ENCODE peak calls at places on chromosomes 13 and 19, in eight cellular contexts. Q is neural progenitor cell, X is IMR-90, P is astrocyte, V is hepatocyte, G is HCT116, H is neuronal stem cell, J is fibroblast of lung. U is an unnamed sample.
A peak's percentile ranks its signal among the peaks of the same experiment; 100 is the strongest.

GRCh38 chr13:89150362-89150761 is 1479.2 kb downstream of the SLITRK5 start:
- DNase-seq in P (peak; percentile 14), H (no peak), X (no peak), Q (no peak), V (peak; percentile 46), J (peak; percentile 21), G (no peak), U (no peak)

GRCh38 chr13:111874981-111875380 is 192.0 kb upstream of the SOX1 start:
- DNase-seq in P (no peak), H (no peak), Q (no peak), V (no peak), G (no peak), J (no peak), X (no peak), U (no peak)

GRCh38 chr19:49064768-49065611 is at the start of gene NTF4:
- DNase-seq in V (peak; percentile 83), G (no peak), J (peak; percentile 41), Q (peak; percentile 88), X (no peak), H (peak; percentile 71), P (no peak), U (peak; percentile 51)

GRCh38 chr19:33727331-33728028 is 69.2 kb upstream of the KCTD15 start:
- DNase-seq in P (no peak), X (no peak), G (no peak), V (no peak), H (no peak), J (no peak), Q (no peak), U (no peak)

GRCh38 chr13:36817996-36818395 is 1.0 kb upstream of the RFXAP start:
- DNase-seq in Q (no peak), G (no peak), H (no peak), J (no peak), P (no peak), V (no peak), X (no peak), U (no peak)

GRCh38 chr13:66809496-66809895 is 420.6 kb downstream of the PCDH9 start:
- DNase-seq in G (no peak), V (no peak), Q (no peak), J (peak; percentile 10), X (peak; percentile 20), H (no peak), P (peak; percentile 12), U (no peak)

GRCh38 chr13:77177646-77178045 is 149.2 kb downstream of the MYCBP2 start:
- DNase-seq in Q (no peak), J (no peak), X (no peak), H (no peak), P (no peak), G (no peak), V (no peak), U (peak; percentile 79)

GRCh38 chr13:49938274-49938673 is 2.1 kb upstream of the SPRYD7 start:
- DNase-seq in G (no peak), X (no peak), J (no peak), H (no peak), Q (no peak), P (no peak), V (no peak), U (no peak)

GRCh38 chr19:45569619-45570421 is 14.8 kb downstream of the OPA3 start:
- DNase-seq in P (no peak), X (no peak), V (peak; percentile 48), J (peak; percentile 19), H (peak; percentile 47), G (peak; percentile 24), Q (peak; percentile 80), U (no peak)

GRCh38 chr13:37481005-37481857 is 117.3 kb downstream of the POSTN start:
- DNase-seq in P (peak; percentile 99), V (no peak), G (no peak), X (peak; percentile 66), Q (no peak), H (no peak), J (peak; percentile 99), U (peak; percentile 46)

GRCh38 chr19:13968999-13969398 is 16.7 kb downstream of the DCAF15 start:
- DNase-seq in H (no peak), Q (no peak), J (no peak), X (no peak), G (no peak), P (no peak), V (no peak), U (no peak)

GRCh38 chr19:10431943-10432735 is 11.8 kb downstream of the PDE4A start:
- DNase-seq in X (no peak), P (no peak), H (no peak), Q (peak; percentile 73), J (peak; percentile 41), V (peak; percentile 55), G (no peak), U (no peak)

GRCh38 chr19:42140125-42140754 is 8.0 kb upstream of the POU2F2 start:
- DNase-seq in X (peak; percentile 72), Q (peak; percentile 90), P (peak; percentile 43), G (no peak), V (peak; percentile 89), H (peak; percentile 80), J (peak; percentile 66), U (peak; percentile 39)

GRCh38 chr13:34578917-34579316 is 363.2 kb upstream of the NBEA start:
- DNase-seq in V (no peak), G (no peak), P (no peak), H (no peak), Q (no peak), J (peak; percentile 23), X (no peak), U (no peak)

GRCh38 chr13:34571716-34572115 is 370.4 kb upstream of the NBEA start:
- DNase-seq in X (no peak), G (no peak), P (no peak), H (no peak), V (no peak), J (no peak), Q (no peak), U (no peak)

GRCh38 chr13:34578471-34578870 is 363.6 kb upstream of the NBEA start:
- DNase-seq in Q (no peak), H (no peak), G (no peak), J (peak; percentile 40), X (no peak), P (peak; percentile 32), V (no peak), U (peak; percentile 82)

DNA sequence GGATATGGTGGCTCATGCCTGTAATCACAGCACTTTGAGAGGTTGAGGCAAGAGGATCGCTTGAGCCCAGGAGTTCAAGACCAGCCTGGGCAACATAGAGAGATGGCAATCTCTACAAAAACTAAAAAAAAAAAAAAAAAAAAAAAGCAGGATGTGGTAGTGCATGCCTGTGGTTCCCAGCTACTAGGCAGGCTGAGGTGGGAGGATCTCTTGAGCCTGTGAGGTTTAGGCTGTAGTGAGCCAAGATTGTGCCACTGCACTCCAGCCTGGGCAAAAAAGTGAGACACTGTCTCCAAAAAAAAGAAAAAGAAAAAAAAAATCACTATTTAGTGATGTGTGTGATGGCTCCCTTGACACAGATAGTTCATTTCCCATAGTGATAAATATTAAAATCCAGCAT is 365.0 kb upstream of the NBEA start:
- DNase-seq in H (no peak), G (no peak), P (peak; percentile 70), Q (no peak), V (no peak), X (no peak), J (peak; percentile 75), U (peak; percentile 65)
- H3K27ac ChIP-seq in H (no peak overlapping the region), G (no peak overlapping the region), P (no peak overlapping the region), Q (no peak overlapping the region), V (no peak overlapping the region), X (no peak overlapping the region), J (no peak overlapping the region), U (peak overlapping the region; percentile 32)

DNA sequence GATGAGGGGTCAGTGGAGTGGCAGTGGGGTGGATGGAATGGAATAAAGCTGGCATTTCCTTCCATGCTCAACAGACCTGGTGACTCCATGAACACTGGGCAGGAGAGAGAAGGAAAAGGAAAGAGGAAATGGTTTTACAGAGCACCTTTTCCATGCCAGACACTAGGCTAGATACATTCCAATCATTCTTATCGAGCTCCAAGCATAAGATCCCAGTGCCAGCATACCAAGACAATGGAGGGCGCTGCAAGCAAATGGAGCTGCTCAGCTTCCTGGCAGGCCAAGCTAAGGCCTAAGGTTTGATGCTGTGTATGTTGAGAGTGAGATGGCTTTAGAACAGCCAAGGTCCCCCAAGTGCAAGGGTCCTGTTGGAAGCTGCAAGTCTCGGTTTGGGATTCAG is 113.2 kb downstream of the HSPH1 start:
- DNase-seq in G (no peak), P (no peak), H (no peak), Q (peak; percentile 18), X (no peak), J (peak; percentile 48), V (no peak), U (no peak)
- H3K4me2 ChIP-seq in G (no peak overlapping the region), P (no peak overlapping the region), H (no peak overlapping the region), Q (no peak overlapping the region), X (no peak overlapping the region), J (no peak overlapping the region), V (no peak overlapping the region), U (no peak overlapping the region)

DNA sequence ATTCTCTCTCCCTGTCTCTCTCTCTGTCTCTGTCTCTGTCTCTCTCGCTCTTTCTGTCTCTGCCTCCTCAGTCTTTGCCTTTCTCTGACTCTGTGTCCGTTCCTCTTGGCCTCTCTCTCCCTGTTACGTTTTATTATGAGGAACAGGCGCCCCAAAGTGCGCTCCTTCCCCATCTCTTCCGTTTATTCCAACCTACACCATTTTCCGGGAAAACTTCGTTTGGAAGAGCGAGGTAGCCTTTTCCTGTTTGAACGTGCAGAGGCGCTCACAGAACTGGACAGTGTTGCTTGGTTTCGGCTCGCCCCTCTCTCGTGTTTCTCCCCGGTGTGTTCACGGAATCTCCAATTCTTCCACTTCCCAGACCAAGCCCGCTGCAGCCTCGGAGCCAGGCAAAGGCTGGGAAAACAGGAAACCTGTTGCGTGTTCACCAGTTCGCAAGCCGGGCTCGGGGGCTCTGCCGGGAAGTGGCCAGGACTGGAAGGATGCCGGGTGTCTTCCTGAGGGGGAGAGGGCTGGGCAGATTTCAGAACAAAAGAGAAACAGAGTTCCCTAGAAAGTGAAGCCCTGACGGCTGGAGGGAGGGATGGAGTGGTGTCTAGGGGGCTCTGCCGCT is 605 bp downstream of the TMEM255B start:
- DNase-seq in H (peak; percentile 27), V (no peak), Q (peak; percentile 58), P (no peak), J (no peak), G (no peak), X (peak; percentile 9), U (peak; percentile 29)
- H2AFZ ChIP-seq in H (peak overlapping the region; percentile 99), V (peak overlapping the region; percentile 84), Q (peak overlapping the region; percentile 95), P (peak overlapping the region; percentile 88), J (peak overlapping the region; percentile 88), G (peak overlapping the region; percentile 45), X (peak overlapping the region; percentile 89), U (peak overlapping the region; percentile 96)

DNA sequence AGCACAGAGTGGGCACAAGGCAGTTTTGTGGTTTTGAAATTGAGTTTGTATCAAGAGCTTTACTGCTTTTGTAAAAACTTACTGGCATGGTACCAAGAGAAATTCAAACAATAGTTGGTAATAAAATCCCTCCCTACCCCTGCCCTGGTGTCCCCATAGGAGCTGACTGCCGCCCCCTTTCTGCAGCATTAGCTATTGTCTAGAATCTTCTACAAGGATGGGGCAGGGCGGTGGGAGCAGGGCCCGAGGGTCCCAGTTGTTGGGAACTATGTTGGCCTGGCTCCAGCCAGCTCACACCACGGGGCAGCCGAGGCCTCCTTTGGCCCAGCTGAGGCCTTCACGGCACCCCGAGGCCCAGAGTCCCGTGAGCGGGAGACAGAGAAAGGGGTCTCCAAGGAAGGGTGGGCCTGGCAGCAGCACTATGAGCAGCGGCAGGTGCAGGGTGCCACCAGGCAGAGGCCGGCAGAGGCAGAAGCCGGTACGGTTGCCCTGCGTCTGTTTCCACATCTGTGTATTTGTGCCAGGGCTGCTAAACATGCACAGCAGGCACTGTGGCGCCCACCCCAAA is 57.9 kb downstream of the KDM4B start:
- DNase-seq in H (no peak), V (no peak), P (no peak), J (no peak), Q (no peak), G (no peak), X (no peak), U (no peak)
- H3K27ac ChIP-seq in H (no peak overlapping the region), V (no peak overlapping the region), P (no peak overlapping the region), J (no peak overlapping the region), Q (no peak overlapping the region), G (no peak overlapping the region), X (no peak overlapping the region), U (no peak overlapping the region)